ENCODE peak calls at places on chromosomes 4 and X, in six cellular contexts. Y is breast epithelium, S is fibroblast of pulmonary artery, J is PC-9, B is mucosa of descending colon, M is uterus. F is an unnamed sample.

GRCh38 chr4:148353571-148353970 is 88.6 kb downstream of the NR3C2 start:
- DNase-seq in B (no peak), S (no peak), J (no peak), M (no peak), Y (no peak), F (no peak)

GRCh38 chr4:7315286-7315685 is 119.4 kb downstream of the PSAPL1 start:
- DNase-seq in B (no peak), J (no peak), Y (no peak), M (no peak), S (no peak), F (no peak)

GRCh38 chr4:61443813-61444510 is 243.8 kb downstream of the ADGRL3 start:
- DNase-seq in J (peak), S (peak), M (no peak), Y (no peak), B (no peak), F (no peak)

GRCh38 chr4:104501290-104501689 is 6.6 kb upstream of the CXXC4 start:
- DNase-seq in Y (no peak), S (no peak), J (no peak), M (no peak), B (no peak), F (no peak)

GRCh38 chr4:177687117-177687516 is 244.9 kb upstream of the AGA start:
- DNase-seq in Y (no peak), J (no peak), M (no peak), S (no peak), B (peak), F (no peak)

GRCh38 chr4:144644368-144645101 is 1.4 kb upstream of the HHIP start:
- DNase-seq in J (no peak), Y (no peak), B (no peak), S (peak), M (no peak), F (no peak)

GRCh38 chr4:93776386-93777080 is 52.0 kb upstream of the ATOH1 start:
- DNase-seq in B (no peak), S (peak), M (no peak), J (no peak), Y (no peak), F (no peak)

GRCh38 chr4:169765845-169766244 is 8.1 kb upstream of the HPF1 start:
- DNase-seq in S (no peak), J (no peak), B (no peak), Y (no peak), M (no peak), F (no peak)

GRCh38 chr4:16224264-16224663 is 2.0 kb downstream of the TAPT1 start:
- DNase-seq in J (no peak), Y (no peak), S (no peak), B (no peak), M (no peak), F (no peak)

GRCh38 chrX:155086202-155086840 is 15.0 kb downstream of the BRCC3 start:
- DNase-seq in B (peak), S (peak), M (no peak), Y (no peak), J (peak), F (peak)

GRCh38 chrX:44675364-44676024 is 132.8 kb upstream of the FUNDC1 start:
- DNase-seq in J (peak), Y (no peak), B (no peak), M (peak), S (peak), F (no peak)

GRCh38 chrX:31366076-31366475 is 294.2 kb upstream of the FTHL17 start:
- DNase-seq in M (no peak), J (no peak), S (no peak), Y (no peak), B (no peak), F (no peak)

GRCh38 chr4:992297-993110 is 700 bp downstream of the SLC26A1 start:
- DNase-seq in Y (peak), B (peak), M (no peak), J (peak), S (no peak), F (no peak)

GRCh38 chr4:31085736-31086135 is 365.6 kb downstream of the PCDH7 start:
- DNase-seq in J (no peak), Y (no peak), B (no peak), M (no peak), S (no peak), F (no peak)

GRCh38 chr4:165626316-165626715 is 246.7 kb upstream of the TLL1 start:
- DNase-seq in B (no peak), S (peak), M (no peak), Y (no peak), J (no peak), F (no peak)

GRCh38 chr4:39591290-39591689 is 47.4 kb downstream of the SMIM14 start:
- DNase-seq in J (no peak), Y (no peak), S (peak), M (no peak), B (peak), F (no peak)

GRCh38 chr4:168797176-168797575 is 212.9 kb downstream of the CBR4 start:
- DNase-seq in B (no peak), S (peak), J (no peak), M (no peak), Y (no peak), F (no peak)

GRCh38 chr4:8205749-8206611 is 6.9 kb downstream of the SH3TC1 start:
- DNase-seq in S (no peak), M (no peak), Y (no peak), J (no peak), B (peak), F (no peak)

GRCh38 chrX:9110808-9111207 is 76.9 kb upstream of the FAM9B start:
- DNase-seq in Y (no peak), S (no peak), J (no peak), M (no peak), B (no peak), F (no peak)

GRCh38 chrX:71911023-71911730 is 532 bp downstream of the NHSL2 start:
- DNase-seq in J (no peak), S (no peak), M (peak), Y (no peak), B (no peak), F (peak)

DNA sequence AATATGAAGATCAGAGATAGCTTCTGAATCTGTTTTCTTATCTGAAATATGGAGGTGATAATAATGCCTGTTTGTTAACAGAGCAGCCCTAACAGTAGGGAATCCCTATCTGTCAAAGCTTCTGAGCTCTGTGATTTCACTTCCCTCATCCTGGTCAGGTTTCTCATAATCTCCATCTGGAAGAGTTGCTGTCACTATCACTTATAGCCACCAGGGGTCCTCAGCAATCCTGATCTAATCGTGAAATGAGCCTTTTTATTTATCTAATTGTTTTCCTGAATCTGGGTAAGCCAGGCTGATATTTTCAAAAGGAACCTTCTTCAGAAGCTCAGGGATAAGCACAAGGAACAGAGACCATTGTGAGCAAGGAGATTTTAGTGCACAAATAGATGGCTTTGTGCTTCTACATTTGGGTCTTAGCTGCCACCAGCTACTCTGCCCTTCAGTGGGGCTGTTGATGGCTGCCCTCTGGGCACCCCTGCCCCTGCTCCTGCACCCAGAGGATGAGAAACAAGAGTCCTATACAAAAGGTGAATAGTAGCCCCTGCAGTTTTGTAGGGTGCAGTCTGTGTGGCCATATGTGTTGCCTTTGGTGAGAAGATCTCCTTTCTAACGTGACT is 196.4 kb upstream of the RADX start:
- DNase-seq in Y (no peak), M (no peak), J (peak), S (peak), B (peak), F (peak)
- TF ChIP-seq CTCF in Y (peak), M (peak), J (peak), S (peak), B (no peak), F (peak)

DNA sequence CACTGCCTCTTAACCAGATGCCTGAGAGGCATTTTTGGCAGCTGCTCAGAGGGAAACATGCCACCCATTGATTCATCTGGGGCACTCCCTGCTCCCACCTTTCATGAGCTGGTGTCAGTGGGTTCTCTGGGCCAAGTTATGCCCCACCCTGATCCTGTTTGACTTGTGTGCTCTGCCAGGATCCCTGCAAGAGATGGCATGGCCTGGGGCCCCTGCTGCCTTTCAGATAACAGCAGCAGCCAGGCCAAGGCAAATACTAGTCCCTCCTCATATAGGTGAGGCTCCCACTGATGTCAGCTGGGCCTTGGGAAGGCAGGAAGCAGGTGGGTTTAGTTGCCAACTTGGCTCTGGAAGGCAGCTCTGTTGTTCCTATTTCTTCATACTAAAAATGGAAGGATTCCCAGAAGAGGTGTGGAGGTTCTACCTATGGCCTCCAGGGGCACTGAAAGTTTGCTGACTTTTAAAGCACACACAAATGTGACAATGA is 192.9 kb upstream of the RBPJ start:
- DNase-seq in B (no peak), M (no peak), S (no peak), Y (no peak), J (peak), F (no peak)
- TF ChIP-seq CTCF in B (no peak), M (no peak), S (no peak), Y (no peak), J (peak), F (no peak)

GRCh38 chr4:183098080-183098722 is 856 bp upstream of the WWC2 start:
- DNase-seq in M (peak), J (peak), B (peak), S (peak), Y (peak), F (peak)
- TF ChIP-seq CTCF in M (no peak), J (no peak), B (no peak), S (no peak), Y (no peak), F (no peak)

GRCh38 chr4:107376293-107376692 is 340.2 kb upstream of the DKK2 start:
- DNase-seq in M (no peak), J (no peak), Y (no peak), B (no peak), S (no peak), F (no peak)

GRCh38 chr4:107380836-107381438 is 339.1 kb downstream of the PAPSS1 start:
- DNase-seq in B (no peak), M (no peak), J (peak), Y (no peak), S (no peak), F (no peak)

GRCh38 chr4:107379054-107379869 is 340.8 kb downstream of the PAPSS1 start:
- DNase-seq in M (no peak), Y (no peak), J (no peak), S (peak), B (no peak), F (no peak)

DNA sequence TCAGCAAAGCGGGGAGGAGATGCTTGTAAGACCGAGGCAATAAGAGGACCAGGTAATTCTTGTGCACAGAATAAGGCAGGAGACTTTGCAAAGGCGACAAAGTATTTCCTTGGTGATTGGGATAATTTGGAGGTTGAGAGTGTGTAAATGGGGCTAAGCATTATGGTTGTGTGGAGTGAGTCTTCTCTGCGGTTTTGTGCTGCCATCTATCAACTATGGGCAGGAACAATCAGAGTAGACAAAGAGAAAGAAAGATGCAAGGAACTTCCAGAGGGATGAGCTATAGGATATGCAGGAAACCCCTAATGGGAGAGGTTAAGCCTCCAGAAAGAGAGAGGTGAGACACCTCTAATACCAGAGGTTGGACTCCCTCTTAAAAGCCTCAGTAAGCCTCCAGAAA is 339.8 kb downstream of the PAPSS1 start:
- DNase-seq in J (no peak), S (no peak), M (no peak), B (no peak), Y (no peak), F (no peak)
- TF ChIP-seq CTCF in J (no peak), S (no peak), M (no peak), B (no peak), Y (no peak), F (no peak)

DNA sequence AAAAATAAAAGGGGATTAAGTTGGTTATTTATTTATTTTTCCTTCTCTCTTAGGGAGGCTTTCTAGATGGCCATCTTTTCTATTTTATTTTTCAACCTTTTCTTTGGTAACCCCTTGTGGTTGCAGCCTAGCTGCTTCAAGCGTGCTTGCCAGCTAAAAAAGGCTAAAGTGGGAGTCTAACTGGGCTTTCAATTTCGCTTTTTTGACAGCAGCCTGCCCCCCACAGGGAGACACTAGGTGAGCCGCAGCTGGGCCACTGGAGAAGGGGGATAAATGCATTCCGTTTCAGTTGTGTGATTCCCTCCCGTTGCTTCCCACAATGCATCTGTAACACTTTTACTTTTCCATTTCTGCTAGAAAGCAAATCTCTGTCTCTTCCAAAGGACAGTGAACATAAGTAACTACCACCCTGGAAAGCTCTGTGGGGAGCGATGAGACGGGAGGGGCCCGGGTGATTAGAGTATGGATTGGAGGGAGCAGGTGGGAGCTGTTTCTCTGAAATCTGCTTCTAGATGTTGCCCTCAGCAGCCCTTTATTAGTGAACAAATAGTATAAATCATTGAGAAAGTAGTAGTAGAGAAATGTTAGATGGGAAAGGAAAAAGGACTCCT is 86.2 kb upstream of the RAPGEF2 start:
- DNase-seq in B (no peak), S (peak), J (no peak), Y (no peak), M (peak), F (peak)
- TF ChIP-seq CTCF in B (no peak), S (peak), J (no peak), Y (no peak), M (no peak), F (peak)

DNA sequence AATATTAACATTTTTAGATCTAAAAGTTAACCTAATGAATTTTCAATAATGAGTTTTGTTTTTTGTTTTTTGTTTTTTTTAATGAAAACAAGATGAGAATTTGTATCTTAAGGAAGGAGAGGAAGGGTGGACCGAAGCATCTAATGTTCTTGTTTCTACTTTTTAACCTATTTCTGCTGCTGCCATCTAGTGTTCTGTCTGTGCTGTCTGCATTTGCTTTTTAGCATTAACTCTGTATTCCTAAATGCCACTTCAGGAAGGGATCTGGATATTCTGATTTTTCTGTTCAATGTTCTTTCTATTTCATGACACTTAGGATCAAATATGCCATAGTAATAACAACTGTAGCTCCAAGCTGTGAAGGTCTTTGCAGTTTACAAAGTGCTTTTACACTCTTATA is 161.7 kb downstream of the BRWD3 start:
- DNase-seq in M (no peak), J (no peak), S (peak), B (no peak), Y (no peak), F (no peak)
- TF ChIP-seq CTCF in M (no peak), J (no peak), S (peak), B (no peak), Y (no peak), F (peak)

GRCh38 chr4:176273741-176274140 is 4.7 kb upstream of the ASB5 start:
- DNase-seq in S (no peak), B (no peak), M (no peak), Y (no peak), J (no peak), F (no peak)

GRCh38 chr4:176276710-176277109 is 7.7 kb upstream of the ASB5 start:
- DNase-seq in Y (no peak), B (no peak), M (no peak), J (no peak), S (no peak), F (no peak)

GRCh38 chr4:176272799-176273198 is 3.8 kb upstream of the ASB5 start:
- DNase-seq in Y (no peak), M (no peak), B (no peak), S (no peak), J (no peak), F (no peak)

GRCh38 chr4:176274441-176274840 is 5.4 kb upstream of the ASB5 start:
- DNase-seq in M (no peak), B (no peak), S (no peak), J (peak), Y (no peak), F (no peak)

GRCh38 chr4:176277162-176277904 is 8.3 kb upstream of the ASB5 start:
- DNase-seq in B (peak), Y (no peak), M (peak), S (peak), J (peak), F (peak)
- TF ChIP-seq CTCF in B (no peak), Y (no peak), M (peak), S (peak), J (peak), F (peak)

GRCh38 chr4:2060578-2061207 is 1.6 kb downstream of the NAT8L start:
- DNase-seq in J (no peak), B (peak), Y (no peak), M (no peak), S (no peak), F (no peak)

GRCh38 chr4:2062808-2063524 is 3.8 kb downstream of the NAT8L start:
- DNase-seq in B (no peak), M (no peak), Y (no peak), J (no peak), S (no peak), F (no peak)

GRCh38 chr4:2061208-2062131 is 2.3 kb downstream of the NAT8L start:
- DNase-seq in Y (no peak), J (no peak), B (no peak), M (no peak), S (no peak), F (no peak)

GRCh38 chr4:2063557-2064275 is 4.6 kb downstream of the NAT8L start:
- DNase-seq in M (no peak), S (no peak), J (no peak), B (no peak), Y (no peak), F (no peak)

DNA sequence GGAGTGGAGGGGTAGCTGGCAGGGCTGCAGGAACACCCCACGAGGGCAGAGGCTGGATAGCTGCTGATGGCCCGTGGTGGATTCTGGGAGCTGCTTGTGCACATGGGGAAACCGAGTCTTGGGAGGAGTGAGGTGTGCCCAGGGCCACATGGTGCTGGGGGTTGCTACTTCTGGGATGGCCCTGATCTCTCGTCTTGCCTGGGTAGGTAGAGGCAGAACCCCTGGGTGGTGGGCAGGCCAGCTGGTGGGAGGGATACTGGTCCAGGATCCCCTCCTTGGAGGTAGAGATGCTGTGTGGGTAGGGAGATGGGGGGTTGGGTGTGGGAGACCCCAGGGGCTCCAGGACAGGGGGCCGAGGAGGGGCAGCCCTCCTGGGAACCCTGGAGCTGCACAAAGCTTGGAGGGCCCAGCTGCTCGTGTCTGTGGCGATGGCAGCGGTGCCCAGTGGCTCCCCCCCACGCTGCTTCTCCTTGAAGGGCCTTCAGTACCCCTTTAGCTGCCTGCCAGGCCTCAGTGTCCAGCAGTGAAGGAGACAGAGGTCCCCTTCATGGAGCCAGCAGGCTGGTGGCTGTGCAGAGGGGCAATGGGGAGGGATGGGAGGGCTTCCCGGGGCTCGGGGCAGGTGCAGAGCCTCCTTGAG is 3.2 kb downstream of the NAT8L start:
- DNase-seq in M (no peak), J (no peak), Y (no peak), S (no peak), B (no peak), F (no peak)
- TF ChIP-seq CTCF in M (no peak), J (no peak), Y (no peak), S (no peak), B (no peak), F (no peak)

GRCh38 chr4:28075557-28075956 is 1214.9 kb downstream of the STIM2 start:
- DNase-seq in J (no peak), M (no peak), S (no peak), Y (no peak), B (no peak), F (no peak)

DNA sequence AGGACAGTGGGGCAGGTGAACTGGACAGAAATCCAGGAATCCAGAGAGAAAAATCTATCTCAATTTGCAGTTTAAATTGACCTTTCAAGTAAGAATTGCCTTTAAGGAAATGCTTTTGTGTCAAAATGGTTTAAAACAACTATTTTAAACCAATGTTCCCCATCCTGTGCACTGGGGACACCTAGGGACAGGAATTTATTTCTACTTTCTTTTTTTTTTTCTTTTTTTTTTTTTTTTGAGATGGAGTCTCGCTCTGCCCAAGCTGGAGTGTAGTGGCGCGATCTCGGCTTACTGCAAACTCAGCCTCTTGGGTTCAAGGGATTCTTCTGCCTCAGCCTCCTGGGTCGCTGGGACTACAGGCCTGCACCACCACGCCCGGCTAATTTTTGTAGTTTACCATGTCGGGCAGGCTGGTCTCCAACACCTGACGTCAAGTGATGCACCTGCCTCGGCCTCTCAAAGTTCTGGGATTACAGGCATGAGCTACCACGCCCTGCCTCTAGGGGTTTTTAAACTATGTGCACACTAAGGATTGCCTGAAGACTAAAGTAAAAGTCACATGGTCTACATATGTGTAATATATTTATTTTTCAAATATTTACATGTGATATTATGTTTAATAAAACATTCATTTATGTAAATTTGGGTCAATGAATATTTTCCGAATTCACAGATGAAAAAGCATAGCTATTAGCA is 1213.4 kb downstream of the STIM2 start:
- DNase-seq in S (no peak), Y (no peak), J (no peak), B (no peak), M (no peak), F (no peak)
- TF ChIP-seq CTCF in S (peak), Y (no peak), J (peak), B (no peak), M (no peak), F (no peak)